ENCODE peak calls at places on chromosomes 16 and 17, in ten cellular contexts. S is frontal cortex; G is HepG2; X is HTR-8/SVneo; Q is GM12891; B is small intestine; O is stimulated activated CD4-positive, alpha-beta T cell treated with anti-CD3 and anti-CD28 coated beads, Interleukin-1b, Interleukin-23, amount 100 ng/mL, for 48 hours; F is activated naive CD4-positive, alpha-beta T cell treated with anti-CD3 and anti-CD28 coated beads, Interleukin-2, amount 50 U/mL, for 72 hours; M is activated CD4-positive, alpha-beta T cell treated with anti-CD3 and anti-CD28 coated beads for 4 hours; E is GM04503. P is an unnamed sample.

GRCh38 chr17:50147841-50148225 is 2.6 kb downstream of the PPP1R9B start:
- DNase-seq in S (no peak), G (peak), X (no peak), Q (no peak), B (peak), O (no peak), F (no peak), M (no peak), E (no peak), P (no peak)

GRCh38 chr17:74772071-74772470 is 4.1 kb downstream of the NAT9 start:
- DNase-seq in S (no peak), G (no peak), X (no peak), Q (no peak), B (peak), O (no peak), F (no peak), M (no peak), E (no peak), P (no peak)

GRCh38 chr16:15843635-15844279 is 13.1 kb downstream of the MYH11 start:
- DNase-seq in S (no peak), G (no peak), X (no peak), Q (no peak), B (no peak), O (no peak), F (no peak), M (no peak), E (no peak), P (peak)

GRCh38 chr17:69669441-69670178 is 255.1 kb downstream of the MAP2K6 start:
- DNase-seq in S (no peak), G (no peak), X (no peak), Q (no peak), B (no peak), O (no peak), F (no peak), M (no peak), E (no peak), P (no peak)

GRCh38 chr16:54647216-54647615 is 283.4 kb upstream of the IRX5 start:
- DNase-seq in S (no peak), G (no peak), X (no peak), Q (no peak), B (no peak), O (no peak), F (no peak), M (no peak), E (no peak), P (no peak)

GRCh38 chr16:86510465-86511261 is at the start of gene FOXF1:
- DNase-seq in S (peak), G (no peak), X (no peak), Q (no peak), B (no peak), O (no peak), F (peak), M (no peak), E (no peak), P (no peak)

GRCh38 chr17:37481001-37481665 is 8.6 kb upstream of the DUSP14 start:
- DNase-seq in S (no peak), G (no peak), X (no peak), Q (no peak), B (no peak), O (no peak), F (no peak), M (no peak), E (no peak), P (no peak)

GRCh38 chr16:81510016-81510415 is 65.4 kb downstream of the CMIP start:
- DNase-seq in S (no peak), G (no peak), X (no peak), Q (no peak), B (no peak), O (no peak), F (no peak), M (no peak), E (no peak), P (no peak)

GRCh38 chr17:13509561-13509960 is 92.2 kb downstream of the HS3ST3A1 start:
- DNase-seq in S (no peak), G (no peak), X (no peak), Q (no peak), B (no peak), O (no peak), F (no peak), M (no peak), E (no peak), P (no peak)

GRCh38 chr16:58853830-58854229 is 119.7 kb upstream of the GOT2 start:
- DNase-seq in S (no peak), G (no peak), X (no peak), Q (no peak), B (no peak), O (no peak), F (no peak), M (no peak), E (no peak), P (peak)

GRCh38 chr16:11835891-11836652 is 15.3 kb downstream of the RSL1D1 start:
- DNase-seq in S (no peak), G (no peak), X (no peak), Q (no peak), B (peak), O (no peak), F (no peak), M (no peak), E (no peak), P (peak)

GRCh38 chr16:540645-541340 is 13.3 kb downstream of the CAPN15 start:
- DNase-seq in S (no peak), G (no peak), X (no peak), Q (no peak), B (no peak), O (no peak), F (no peak), M (no peak), E (no peak), P (no peak)

GRCh38 chr17:14092808-14093207 is 23.5 kb downstream of the COX10 start:
- DNase-seq in S (no peak), G (no peak), X (no peak), Q (no peak), B (peak), O (no peak), F (no peak), M (no peak), E (no peak), P (no peak)

GRCh38 chr17:39700148-39700987 is 504 bp downstream of the ERBB2 start:
- DNase-seq in S (peak), G (no peak), X (peak), Q (no peak), B (no peak), O (no peak), F (no peak), M (no peak), E (no peak), P (no peak)

GRCh38 chr17:31541559-31541958 is 150.1 kb downstream of the RAB11FIP4 start:
- DNase-seq in S (no peak), G (peak), X (no peak), Q (no peak), B (no peak), O (no peak), F (no peak), M (no peak), E (no peak), P (no peak)

GRCh38 chr17:19461139-19461538 is 50.1 kb downstream of the RNF112 start:
- DNase-seq in S (no peak), G (no peak), X (no peak), Q (no peak), B (peak), O (no peak), F (no peak), M (no peak), E (no peak), P (no peak)

GRCh38 chr17:40027614-40028012 is 12.4 kb downstream of the CSF3 start:
- DNase-seq in S (no peak), G (no peak), X (no peak), Q (no peak), B (no peak), O (no peak), F (no peak), M (no peak), E (no peak), P (no peak)

GRCh38 chr16:23141033-23141432 is 8.2 kb downstream of the USP31 start:
- DNase-seq in S (no peak), G (no peak), X (no peak), Q (no peak), B (no peak), O (no peak), F (no peak), M (no peak), E (no peak), P (no peak)

GRCh38 chr16:79426663-79427062 is 173.9 kb downstream of the MAF start:
- DNase-seq in S (no peak), G (no peak), X (no peak), Q (no peak), B (no peak), O (no peak), F (no peak), M (no peak), E (no peak), P (no peak)

GRCh38 chr16:27736431-27736830 is 186.5 kb downstream of the KATNIP start:
- DNase-seq in S (no peak), G (no peak), X (no peak), Q (no peak), B (no peak), O (no peak), F (no peak), M (no peak), E (no peak), P (no peak)

GRCh38 chr17:30964878-30965277 is 6.0 kb upstream of the RNF135 start:
- DNase-seq in S (no peak), G (no peak), X (peak), Q (no peak), B (no peak), O (no peak), F (no peak), M (no peak), E (no peak), P (peak)

GRCh38 chr17:40191237-40192208 is 14.3 kb downstream of the RAPGEFL1 start:
- DNase-seq in S (peak), G (peak), X (peak), Q (peak), B (peak), O (peak), F (peak), M (peak), E (peak), P (peak)

GRCh38 chr17:72943826-72944689 is 148.4 kb downstream of the SLC39A11 start:
- DNase-seq in S (no peak), G (no peak), X (no peak), Q (no peak), B (no peak), O (no peak), F (no peak), M (no peak), E (no peak), P (no peak)

GRCh38 chr17:18161226-18162094 is 22.2 kb upstream of the ALKBH5 start:
- DNase-seq in S (no peak), G (no peak), X (no peak), Q (peak), B (no peak), O (no peak), F (no peak), M (no peak), E (no peak), P (no peak)

GRCh38 chr16:12784076-12784475 is 19.6 kb downstream of the CPPED1 start:
- DNase-seq in S (no peak), G (no peak), X (no peak), Q (no peak), B (no peak), O (no peak), F (no peak), M (no peak), E (no peak), P (no peak)

GRCh38 chr17:65918921-65919546 is 272.9 kb downstream of the CEP112 start:
- DNase-seq in S (no peak), G (peak), X (no peak), Q (no peak), B (no peak), O (no peak), F (no peak), M (no peak), E (no peak), P (no peak)

GRCh38 chr17:39580082-39580468 is 27.6 kb downstream of the NEUROD2 start:
- DNase-seq in S (no peak), G (no peak), X (no peak), Q (no peak), B (no peak), O (no peak), F (no peak), M (no peak), E (no peak), P (no peak)

GRCh38 chr16:28326881-28327610 is 34.7 kb downstream of the SBK1 start:
- DNase-seq in S (peak), G (peak), X (peak), Q (peak), B (peak), O (peak), F (peak), M (peak), E (no peak), P (peak)

GRCh38 chr17:19377602-19378415 is 489 bp upstream of the MAPK7 start:
- DNase-seq in S (peak), G (peak), X (peak), Q (peak), B (peak), O (peak), F (peak), M (peak), E (peak), P (peak)

P was measured in A172.